ENCODE peak calls at places on chromosomes 13 and 19, in seven cellular contexts. D is endothelial cell of umbilical vein, T is mesendoderm, A is WERI-Rb-1, G is PC-9, J is brain microvascular endothelial cell, X is adrenal gland. L is an unnamed sample.

GRCh38 chr13:31204592-31204991 is 4.8 kb downstream of the B3GLCT start:
- DNase-seq in D (peak), T (peak), A (peak), G (no peak), J (peak), X (no peak), L (no peak)

GRCh38 chr19:3146677-3147100 is 10.9 kb downstream of the GNA15 start:
- DNase-seq in D (no peak), T (peak), A (peak), G (peak), J (no peak), X (no peak), L (no peak)

GRCh38 chr13:24128112-24128511 is 32.4 kb upstream of the SPATA13 start:
- DNase-seq in D (no peak), T (no peak), A (no peak), G (no peak), J (no peak), X (no peak), L (no peak)

GRCh38 chr19:36436531-36436930 is 18.1 kb upstream of the ZFP82 start:
- DNase-seq in D (no peak), T (peak), A (no peak), G (no peak), J (peak), X (no peak), L (peak)

GRCh38 chr19:48900477-48901452 is 653 bp downstream of the NUCB1 start:
- DNase-seq in D (peak), T (peak), A (no peak), G (no peak), J (no peak), X (no peak), L (no peak)

GRCh38 chr13:25215253-25215575 is 43.1 kb upstream of the AMER2 start:
- DNase-seq in D (no peak), T (no peak), A (no peak), G (no peak), J (no peak), X (no peak), L (no peak)

GRCh38 chr19:1070576-1070930 is 3.6 kb downstream of the ARHGAP45 start:
- DNase-seq in D (no peak), T (peak), A (no peak), G (no peak), J (no peak), X (no peak), L (no peak)

GRCh38 chr19:50205681-50206138 is 2.3 kb downstream of the MYH14 start:
- DNase-seq in D (no peak), T (no peak), A (no peak), G (peak), J (no peak), X (no peak), L (no peak)

GRCh38 chr13:97881556-97881955 is 71.9 kb upstream of the IPO5 start:
- DNase-seq in D (no peak), T (no peak), A (no peak), G (no peak), J (no peak), X (no peak), L (no peak)

GRCh38 chr13:27113436-27113835 is 58.2 kb downstream of the USP12 start:
- DNase-seq in D (no peak), T (no peak), A (no peak), G (no peak), J (no peak), X (no peak), L (no peak)

GRCh38 chr19:6743071-6743470 is 3.6 kb downstream of the TRIP10 start:
- DNase-seq in D (no peak), T (peak), A (no peak), G (no peak), J (no peak), X (no peak), L (no peak)

GRCh38 chr13:85665286-85665685 is 133.9 kb downstream of the SLITRK6 start:
- DNase-seq in D (no peak), T (peak), A (no peak), G (peak), J (peak), X (no peak), L (peak)

GRCh38 chr13:75360170-75360569 is 121.8 kb downstream of the TBC1D4 start:
- DNase-seq in D (no peak), T (no peak), A (no peak), G (no peak), J (no peak), X (no peak), L (no peak)

GRCh38 chr13:99800951-99801350 is 170.6 kb downstream of the ZIC5 start:
- DNase-seq in D (no peak), T (no peak), A (peak), G (no peak), J (no peak), X (no peak), L (no peak)

GRCh38 chr19:1472227-1473055 is 6.6 kb downstream of the C19orf25 start:
- DNase-seq in D (no peak), T (no peak), A (peak), G (no peak), J (no peak), X (no peak), L (no peak)

GRCh38 chr19:5579286-5579685 is 11.5 kb upstream of the TINCR start:
- DNase-seq in D (no peak), T (no peak), A (no peak), G (no peak), J (no peak), X (no peak), L (no peak)

GRCh38 chr13:109959903-109960302 is 173.5 kb upstream of the IRS2 start:
- DNase-seq in D (no peak), T (no peak), A (no peak), G (no peak), J (no peak), X (no peak), L (no peak)

GRCh38 chr13:109957875-109958274 is 171.5 kb upstream of the IRS2 start:
- DNase-seq in D (no peak), T (no peak), A (no peak), G (no peak), J (no peak), X (no peak), L (no peak)

GRCh38 chr13:109951491-109951890 is 165.1 kb upstream of the IRS2 start:
- DNase-seq in D (no peak), T (no peak), A (no peak), G (no peak), J (no peak), X (no peak), L (peak)

GRCh38 chr13:109954441-109954840 is 168.1 kb upstream of the IRS2 start:
- DNase-seq in D (no peak), T (no peak), A (no peak), G (no peak), J (no peak), X (no peak), L (no peak)

GRCh38 chr13:109955598-109955997 is 169.2 kb upstream of the IRS2 start:
- DNase-seq in D (no peak), T (no peak), A (no peak), G (no peak), J (peak), X (no peak), L (no peak)
- H3K27ac ChIP-seq in D (no peak), T (no peak), A (no peak), G (no peak), J (no peak), X (no peak), L (no peak)

GRCh38 chr19:8370176-8371010 is 6.4 kb downstream of the ANGPTL4 start:
- DNase-seq in D (no peak), T (no peak), A (no peak), G (no peak), J (no peak), X (no peak), L (no peak)
- H3K27ac ChIP-seq in D (no peak), T (no peak), A (no peak), G (no peak), J (no peak), X (no peak), L (no peak)

GRCh38 chr13:60398949-60399589 is 2.0 kb downstream of the TDRD3 start:
- DNase-seq in D (peak), T (no peak), A (no peak), G (no peak), J (no peak), X (no peak), L (no peak)
- H3K27ac ChIP-seq in D (peak), T (no peak), A (no peak), G (peak), J (no peak), X (peak), L (no peak)

GRCh38 chr13:70362820-70363219 is 254.6 kb upstream of the KLHL1 start:
- DNase-seq in D (no peak), T (no peak), A (no peak), G (no peak), J (no peak), X (no peak), L (no peak)
- H3K27ac ChIP-seq in D (no peak), T (no peak), A (no peak), G (no peak), J (no peak), X (no peak), L (no peak)

GRCh38 chr19:31070676-31071075 is 278.6 kb downstream of the TSHZ3 start:
- DNase-seq in D (no peak), T (no peak), A (no peak), G (no peak), J (no peak), X (no peak), L (no peak)

GRCh38 chr19:31070126-31070525 is 279.1 kb downstream of the TSHZ3 start:
- DNase-seq in D (no peak), T (no peak), A (no peak), G (no peak), J (no peak), X (no peak), L (no peak)

GRCh38 chr19:31068268-31068667 is 281.0 kb downstream of the TSHZ3 start:
- DNase-seq in D (no peak), T (no peak), A (no peak), G (no peak), J (no peak), X (no peak), L (no peak)

GRCh38 chr19:31064486-31064885 is 284.8 kb downstream of the TSHZ3 start:
- DNase-seq in D (no peak), T (peak), A (no peak), G (no peak), J (no peak), X (no peak), L (no peak)

GRCh38 chr19:31066385-31066784 is 282.9 kb downstream of the TSHZ3 start:
- DNase-seq in D (no peak), T (peak), A (no peak), G (no peak), J (peak), X (no peak), L (peak)
- H3K27ac ChIP-seq in D (no peak), T (no peak), A (no peak), G (no peak), J (no peak), X (no peak), L (no peak)

DNA sequence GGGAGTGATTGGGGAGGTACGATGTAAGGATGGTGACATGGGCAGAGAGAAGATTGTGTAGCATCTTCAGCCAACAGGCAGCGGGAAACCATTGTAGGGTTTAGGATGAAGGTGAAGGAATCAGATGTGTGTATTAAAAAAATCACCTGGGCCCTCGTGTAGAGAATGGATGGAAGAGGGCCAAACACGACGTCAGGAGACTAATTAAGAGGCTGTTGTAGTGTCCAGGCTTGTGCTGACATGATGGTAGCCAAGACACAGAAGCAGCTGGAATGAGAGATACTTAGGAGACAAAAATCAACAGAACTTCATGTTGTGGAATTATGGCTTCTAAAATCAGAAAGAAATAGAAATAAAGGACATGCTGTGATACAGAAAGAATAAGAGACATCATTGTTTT is 41.2 kb upstream of the ARGLU1 start:
- DNase-seq in D (no peak), T (no peak), A (no peak), G (no peak), J (no peak), X (no peak), L (no peak)
- H3K27ac ChIP-seq in D (no peak), T (no peak), A (no peak), G (no peak), J (no peak), X (no peak), L (no peak)